ENCODE peak calls at places on chromosomes 11 and 22, in ten cellular contexts. One of them, this sample, is unnamed.

GRCh38 chr11:32575070-32575469 is 8.6 kb upstream of the EIF3M start:
- DNase-seq in amniotic stem cell: no peak
- DNase-seq in ACHN: no peak
- DNase-seq in GM12892: no peak
- DNase-seq in DMS53: no peak
- DNase-seq in C1 segment of cervical spinal cord: no peak
- DNase-seq in stimulated activated CD8-positive, alpha-beta memory T cell treated with anti-CD3 and anti-CD28 coated beads, Interleukin-2, amount 100 ng/mL, for 48 hours: no peak
- DNase-seq in mesothelial cell of epicardium: no peak
- DNase-seq in activated CD4-positive, alpha-beta T cell treated with anti-CD3 and anti-CD28 coated beads, Interleukin-2, amount 50 U/mL, for 4 hours: no peak
- DNase-seq in activated T-helper 1 cell treated with anti-CD3 and anti-CD28 coated beads, Interleukin-2, amount 50 U/mL, for 16 hours: no peak
- DNase-seq in this sample: no peak

GRCh38 chr11:65381721-65382035 is 768 bp downstream of the SLC25A45 start:
- DNase-seq in amniotic stem cell: no peak
- DNase-seq in ACHN: no peak
- DNase-seq in GM12892: no peak
- DNase-seq in DMS53: no peak
- DNase-seq in C1 segment of cervical spinal cord: no peak
- DNase-seq in stimulated activated CD8-positive, alpha-beta memory T cell treated with anti-CD3 and anti-CD28 coated beads, Interleukin-2, amount 100 ng/mL, for 48 hours: no peak
- DNase-seq in mesothelial cell of epicardium: no peak
- DNase-seq in activated CD4-positive, alpha-beta T cell treated with anti-CD3 and anti-CD28 coated beads, Interleukin-2, amount 50 U/mL, for 4 hours: no peak
- DNase-seq in activated T-helper 1 cell treated with anti-CD3 and anti-CD28 coated beads, Interleukin-2, amount 50 U/mL, for 16 hours: no peak
- DNase-seq in this sample: peak; percentile 80

GRCh38 chr22:37538590-37539357 is 19.6 kb upstream of the CARD10 start:
- DNase-seq in amniotic stem cell: peak; percentile 88
- DNase-seq in ACHN: peak; percentile 89
- DNase-seq in GM12892: peak; percentile 90
- DNase-seq in DMS53: peak; percentile 84
- DNase-seq in C1 segment of cervical spinal cord: peak; percentile 87
- DNase-seq in stimulated activated CD8-positive, alpha-beta memory T cell treated with anti-CD3 and anti-CD28 coated beads, Interleukin-2, amount 100 ng/mL, for 48 hours: peak; percentile 85
- DNase-seq in mesothelial cell of epicardium: peak; percentile 92
- DNase-seq in activated CD4-positive, alpha-beta T cell treated with anti-CD3 and anti-CD28 coated beads, Interleukin-2, amount 50 U/mL, for 4 hours: peak; percentile 87
- DNase-seq in activated T-helper 1 cell treated with anti-CD3 and anti-CD28 coated beads, Interleukin-2, amount 50 U/mL, for 16 hours: peak; percentile 78
- DNase-seq in this sample: peak; percentile 80

GRCh38 chr22:45329536-45329936 is 19.8 kb downstream of the FAM118A start:
- DNase-seq in amniotic stem cell: no peak
- DNase-seq in ACHN: no peak
- DNase-seq in GM12892: no peak
- DNase-seq in DMS53: no peak
- DNase-seq in C1 segment of cervical spinal cord: peak; percentile 67
- DNase-seq in stimulated activated CD8-positive, alpha-beta memory T cell treated with anti-CD3 and anti-CD28 coated beads, Interleukin-2, amount 100 ng/mL, for 48 hours: no peak
- DNase-seq in mesothelial cell of epicardium: no peak
- DNase-seq in activated CD4-positive, alpha-beta T cell treated with anti-CD3 and anti-CD28 coated beads, Interleukin-2, amount 50 U/mL, for 4 hours: no peak
- DNase-seq in activated T-helper 1 cell treated with anti-CD3 and anti-CD28 coated beads, Interleukin-2, amount 50 U/mL, for 16 hours: no peak
- DNase-seq in this sample: no peak

GRCh38 chr22:32490279-32490678 is 15.7 kb downstream of the FBXO7 start:
- DNase-seq in amniotic stem cell: no peak
- DNase-seq in ACHN: no peak
- DNase-seq in GM12892: no peak
- DNase-seq in DMS53: no peak
- DNase-seq in C1 segment of cervical spinal cord: no peak
- DNase-seq in stimulated activated CD8-positive, alpha-beta memory T cell treated with anti-CD3 and anti-CD28 coated beads, Interleukin-2, amount 100 ng/mL, for 48 hours: no peak
- DNase-seq in mesothelial cell of epicardium: no peak
- DNase-seq in activated CD4-positive, alpha-beta T cell treated with anti-CD3 and anti-CD28 coated beads, Interleukin-2, amount 50 U/mL, for 4 hours: no peak
- DNase-seq in activated T-helper 1 cell treated with anti-CD3 and anti-CD28 coated beads, Interleukin-2, amount 50 U/mL, for 16 hours: no peak
- DNase-seq in this sample: no peak

GRCh38 chr11:113579292-113579940 is 104.2 kb upstream of the DRD2 start:
- DNase-seq in amniotic stem cell: no peak
- DNase-seq in ACHN: no peak
- DNase-seq in GM12892: no peak
- DNase-seq in DMS53: no peak
- DNase-seq in C1 segment of cervical spinal cord: no peak
- DNase-seq in stimulated activated CD8-positive, alpha-beta memory T cell treated with anti-CD3 and anti-CD28 coated beads, Interleukin-2, amount 100 ng/mL, for 48 hours: no peak
- DNase-seq in mesothelial cell of epicardium: no peak
- DNase-seq in activated CD4-positive, alpha-beta T cell treated with anti-CD3 and anti-CD28 coated beads, Interleukin-2, amount 50 U/mL, for 4 hours: no peak
- DNase-seq in activated T-helper 1 cell treated with anti-CD3 and anti-CD28 coated beads, Interleukin-2, amount 50 U/mL, for 16 hours: no peak
- DNase-seq in this sample: no peak

GRCh38 chr11:66856496-66857233 is at the start of gene LRFN4:
- DNase-seq in amniotic stem cell: no peak
- DNase-seq in ACHN: peak; percentile 30
- DNase-seq in GM12892: peak; percentile 78
- DNase-seq in DMS53: peak; percentile 91
- DNase-seq in C1 segment of cervical spinal cord: peak; percentile 75
- DNase-seq in stimulated activated CD8-positive, alpha-beta memory T cell treated with anti-CD3 and anti-CD28 coated beads, Interleukin-2, amount 100 ng/mL, for 48 hours: no peak
- DNase-seq in mesothelial cell of epicardium: peak; percentile 80
- DNase-seq in activated CD4-positive, alpha-beta T cell treated with anti-CD3 and anti-CD28 coated beads, Interleukin-2, amount 50 U/mL, for 4 hours: peak; percentile 58
- DNase-seq in activated T-helper 1 cell treated with anti-CD3 and anti-CD28 coated beads, Interleukin-2, amount 50 U/mL, for 16 hours: peak; percentile 32
- DNase-seq in this sample: no peak

GRCh38 chr11:115458877-115459276 is 45.3 kb downstream of the CADM1 start:
- DNase-seq in amniotic stem cell: no peak
- DNase-seq in ACHN: no peak
- DNase-seq in GM12892: no peak
- DNase-seq in DMS53: peak; percentile 29
- DNase-seq in C1 segment of cervical spinal cord: no peak
- DNase-seq in stimulated activated CD8-positive, alpha-beta memory T cell treated with anti-CD3 and anti-CD28 coated beads, Interleukin-2, amount 100 ng/mL, for 48 hours: no peak
- DNase-seq in mesothelial cell of epicardium: no peak
- DNase-seq in activated CD4-positive, alpha-beta T cell treated with anti-CD3 and anti-CD28 coated beads, Interleukin-2, amount 50 U/mL, for 4 hours: no peak
- DNase-seq in activated T-helper 1 cell treated with anti-CD3 and anti-CD28 coated beads, Interleukin-2, amount 50 U/mL, for 16 hours: no peak
- DNase-seq in this sample: peak; percentile 58

GRCh38 chr11:87879118-87879517 is 296.1 kb downstream of the RAB38 start:
- DNase-seq in amniotic stem cell: no peak
- DNase-seq in ACHN: no peak
- DNase-seq in GM12892: no peak
- DNase-seq in DMS53: no peak
- DNase-seq in C1 segment of cervical spinal cord: no peak
- DNase-seq in stimulated activated CD8-positive, alpha-beta memory T cell treated with anti-CD3 and anti-CD28 coated beads, Interleukin-2, amount 100 ng/mL, for 48 hours: no peak
- DNase-seq in mesothelial cell of epicardium: no peak
- DNase-seq in activated CD4-positive, alpha-beta T cell treated with anti-CD3 and anti-CD28 coated beads, Interleukin-2, amount 50 U/mL, for 4 hours: no peak
- DNase-seq in activated T-helper 1 cell treated with anti-CD3 and anti-CD28 coated beads, Interleukin-2, amount 50 U/mL, for 16 hours: no peak
- DNase-seq in this sample: no peak

GRCh38 chr11:130633466-130633865 is 185.0 kb downstream of the ADAMTS15 start:
- DNase-seq in amniotic stem cell: no peak
- DNase-seq in ACHN: peak; percentile 7
- DNase-seq in GM12892: no peak
- DNase-seq in DMS53: no peak
- DNase-seq in C1 segment of cervical spinal cord: no peak
- DNase-seq in stimulated activated CD8-positive, alpha-beta memory T cell treated with anti-CD3 and anti-CD28 coated beads, Interleukin-2, amount 100 ng/mL, for 48 hours: no peak
- DNase-seq in mesothelial cell of epicardium: no peak
- DNase-seq in activated CD4-positive, alpha-beta T cell treated with anti-CD3 and anti-CD28 coated beads, Interleukin-2, amount 50 U/mL, for 4 hours: no peak
- DNase-seq in activated T-helper 1 cell treated with anti-CD3 and anti-CD28 coated beads, Interleukin-2, amount 50 U/mL, for 16 hours: no peak
- DNase-seq in this sample: peak; percentile 59

GRCh38 chr11:86134580-86135318 is 65.9 kb upstream of the PICALM start:
- DNase-seq in amniotic stem cell: no peak
- DNase-seq in ACHN: no peak
- DNase-seq in GM12892: no peak
- DNase-seq in DMS53: no peak
- DNase-seq in C1 segment of cervical spinal cord: no peak
- DNase-seq in stimulated activated CD8-positive, alpha-beta memory T cell treated with anti-CD3 and anti-CD28 coated beads, Interleukin-2, amount 100 ng/mL, for 48 hours: no peak
- DNase-seq in mesothelial cell of epicardium: no peak
- DNase-seq in activated CD4-positive, alpha-beta T cell treated with anti-CD3 and anti-CD28 coated beads, Interleukin-2, amount 50 U/mL, for 4 hours: no peak
- DNase-seq in activated T-helper 1 cell treated with anti-CD3 and anti-CD28 coated beads, Interleukin-2, amount 50 U/mL, for 16 hours: no peak
- DNase-seq in this sample: no peak

GRCh38 chr11:71787014-71787823 is 45.8 kb upstream of the DEFB108B start:
- DNase-seq in amniotic stem cell: peak; percentile 96
- DNase-seq in ACHN: peak; percentile 95
- DNase-seq in GM12892: peak; percentile 70
- DNase-seq in DMS53: peak; percentile 100
- DNase-seq in C1 segment of cervical spinal cord: peak; percentile 93
- DNase-seq in stimulated activated CD8-positive, alpha-beta memory T cell treated with anti-CD3 and anti-CD28 coated beads, Interleukin-2, amount 100 ng/mL, for 48 hours: peak; percentile 99
- DNase-seq in mesothelial cell of epicardium: peak; percentile 99
- DNase-seq in activated CD4-positive, alpha-beta T cell treated with anti-CD3 and anti-CD28 coated beads, Interleukin-2, amount 50 U/mL, for 4 hours: peak; percentile 99
- DNase-seq in activated T-helper 1 cell treated with anti-CD3 and anti-CD28 coated beads, Interleukin-2, amount 50 U/mL, for 16 hours: peak; percentile 96
- DNase-seq in this sample: peak; percentile 94

GRCh38 chr11:117097567-117098268 is 510 bp downstream of the SIK3 start:
- DNase-seq in amniotic stem cell: no peak
- DNase-seq in ACHN: peak; percentile 39
- DNase-seq in GM12892: peak; percentile 31
- DNase-seq in DMS53: peak; percentile 71
- DNase-seq in C1 segment of cervical spinal cord: peak; percentile 82
- DNase-seq in stimulated activated CD8-positive, alpha-beta memory T cell treated with anti-CD3 and anti-CD28 coated beads, Interleukin-2, amount 100 ng/mL, for 48 hours: no peak
- DNase-seq in mesothelial cell of epicardium: peak; percentile 64
- DNase-seq in activated CD4-positive, alpha-beta T cell treated with anti-CD3 and anti-CD28 coated beads, Interleukin-2, amount 50 U/mL, for 4 hours: peak; percentile 11
- DNase-seq in activated T-helper 1 cell treated with anti-CD3 and anti-CD28 coated beads, Interleukin-2, amount 50 U/mL, for 16 hours: no peak
- DNase-seq in this sample: no peak

GRCh38 chr11:79400717-79401330 is 40.0 kb downstream of the TENM4 start:
- DNase-seq in amniotic stem cell: no peak
- DNase-seq in ACHN: peak; percentile 61
- DNase-seq in GM12892: no peak
- DNase-seq in DMS53: peak; percentile 93
- DNase-seq in C1 segment of cervical spinal cord: no peak
- DNase-seq in stimulated activated CD8-positive, alpha-beta memory T cell treated with anti-CD3 and anti-CD28 coated beads, Interleukin-2, amount 100 ng/mL, for 48 hours: no peak
- DNase-seq in mesothelial cell of epicardium: no peak
- DNase-seq in activated CD4-positive, alpha-beta T cell treated with anti-CD3 and anti-CD28 coated beads, Interleukin-2, amount 50 U/mL, for 4 hours: no peak
- DNase-seq in activated T-helper 1 cell treated with anti-CD3 and anti-CD28 coated beads, Interleukin-2, amount 50 U/mL, for 16 hours: no peak
- DNase-seq in this sample: no peak

GRCh38 chr11:44609783-44610155 is 44.3 kb downstream of the CD82 start:
- DNase-seq in amniotic stem cell: no peak
- DNase-seq in ACHN: no peak
- DNase-seq in GM12892: no peak
- DNase-seq in DMS53: no peak
- DNase-seq in C1 segment of cervical spinal cord: no peak
- DNase-seq in stimulated activated CD8-positive, alpha-beta memory T cell treated with anti-CD3 and anti-CD28 coated beads, Interleukin-2, amount 100 ng/mL, for 48 hours: no peak
- DNase-seq in mesothelial cell of epicardium: no peak
- DNase-seq in activated CD4-positive, alpha-beta T cell treated with anti-CD3 and anti-CD28 coated beads, Interleukin-2, amount 50 U/mL, for 4 hours: no peak
- DNase-seq in activated T-helper 1 cell treated with anti-CD3 and anti-CD28 coated beads, Interleukin-2, amount 50 U/mL, for 16 hours: no peak
- DNase-seq in this sample: no peak

GRCh38 chr11:122207505-122207904 is 91.5 kb upstream of the BLID start:
- DNase-seq in amniotic stem cell: peak; percentile 59
- DNase-seq in ACHN: no peak
- DNase-seq in GM12892: no peak
- DNase-seq in DMS53: no peak
- DNase-seq in C1 segment of cervical spinal cord: peak; percentile 51
- DNase-seq in stimulated activated CD8-positive, alpha-beta memory T cell treated with anti-CD3 and anti-CD28 coated beads, Interleukin-2, amount 100 ng/mL, for 48 hours: no peak
- DNase-seq in mesothelial cell of epicardium: no peak
- DNase-seq in activated CD4-positive, alpha-beta T cell treated with anti-CD3 and anti-CD28 coated beads, Interleukin-2, amount 50 U/mL, for 4 hours: no peak
- DNase-seq in activated T-helper 1 cell treated with anti-CD3 and anti-CD28 coated beads, Interleukin-2, amount 50 U/mL, for 16 hours: no peak
- DNase-seq in this sample: peak; percentile 85

GRCh38 chr11:63445720-63446119 is 45.2 kb downstream of the PLAAT5 start:
- DNase-seq in amniotic stem cell: no peak
- DNase-seq in ACHN: no peak
- DNase-seq in GM12892: no peak
- DNase-seq in DMS53: no peak
- DNase-seq in C1 segment of cervical spinal cord: no peak
- DNase-seq in stimulated activated CD8-positive, alpha-beta memory T cell treated with anti-CD3 and anti-CD28 coated beads, Interleukin-2, amount 100 ng/mL, for 48 hours: no peak
- DNase-seq in mesothelial cell of epicardium: no peak
- DNase-seq in activated CD4-positive, alpha-beta T cell treated with anti-CD3 and anti-CD28 coated beads, Interleukin-2, amount 50 U/mL, for 4 hours: no peak
- DNase-seq in activated T-helper 1 cell treated with anti-CD3 and anti-CD28 coated beads, Interleukin-2, amount 50 U/mL, for 16 hours: no peak
- DNase-seq in this sample: peak; percentile 43

GRCh38 chr11:63613517-63614135 is 607 bp downstream of the PLAAT3 start:
- DNase-seq in amniotic stem cell: no peak
- DNase-seq in ACHN: peak; percentile 55
- DNase-seq in GM12892: no peak
- DNase-seq in DMS53: peak; percentile 64
- DNase-seq in C1 segment of cervical spinal cord: peak; percentile 84
- DNase-seq in stimulated activated CD8-positive, alpha-beta memory T cell treated with anti-CD3 and anti-CD28 coated beads, Interleukin-2, amount 100 ng/mL, for 48 hours: no peak
- DNase-seq in mesothelial cell of epicardium: peak; percentile 45
- DNase-seq in activated CD4-positive, alpha-beta T cell treated with anti-CD3 and anti-CD28 coated beads, Interleukin-2, amount 50 U/mL, for 4 hours: peak; percentile 19
- DNase-seq in activated T-helper 1 cell treated with anti-CD3 and anti-CD28 coated beads, Interleukin-2, amount 50 U/mL, for 16 hours: no peak
- DNase-seq in this sample: no peak

GRCh38 chr11:47186937-47187681 is 875 bp upstream of the PACSIN3 start:
- DNase-seq in amniotic stem cell: no peak
- DNase-seq in ACHN: peak; percentile 62
- DNase-seq in GM12892: peak; percentile 58
- DNase-seq in DMS53: peak; percentile 52
- DNase-seq in C1 segment of cervical spinal cord: no peak
- DNase-seq in stimulated activated CD8-positive, alpha-beta memory T cell treated with anti-CD3 and anti-CD28 coated beads, Interleukin-2, amount 100 ng/mL, for 48 hours: peak; percentile 34
- DNase-seq in mesothelial cell of epicardium: peak; percentile 55
- DNase-seq in activated CD4-positive, alpha-beta T cell treated with anti-CD3 and anti-CD28 coated beads, Interleukin-2, amount 50 U/mL, for 4 hours: peak; percentile 56
- DNase-seq in activated T-helper 1 cell treated with anti-CD3 and anti-CD28 coated beads, Interleukin-2, amount 50 U/mL, for 16 hours: no peak
- DNase-seq in this sample: peak; percentile 30

GRCh38 chr22:43014062-43014875 is 680 bp downstream of the PACSIN2 start:
- DNase-seq in amniotic stem cell: no peak
- DNase-seq in ACHN: peak; percentile 43
- DNase-seq in GM12892: peak; percentile 56
- DNase-seq in DMS53: peak; percentile 64
- DNase-seq in C1 segment of cervical spinal cord: peak; percentile 48
- DNase-seq in stimulated activated CD8-positive, alpha-beta memory T cell treated with anti-CD3 and anti-CD28 coated beads, Interleukin-2, amount 100 ng/mL, for 48 hours: no peak
- DNase-seq in mesothelial cell of epicardium: peak; percentile 54
- DNase-seq in activated CD4-positive, alpha-beta T cell treated with anti-CD3 and anti-CD28 coated beads, Interleukin-2, amount 50 U/mL, for 4 hours: peak; percentile 16
- DNase-seq in activated T-helper 1 cell treated with anti-CD3 and anti-CD28 coated beads, Interleukin-2, amount 50 U/mL, for 16 hours: no peak
- DNase-seq in this sample: no peak

GRCh38 chr11:66326261-66327111 is 9.6 kb upstream of the CD248 start:
- DNase-seq in amniotic stem cell: no peak
- DNase-seq in ACHN: no peak
- DNase-seq in GM12892: no peak
- DNase-seq in DMS53: no peak
- DNase-seq in C1 segment of cervical spinal cord: no peak
- DNase-seq in stimulated activated CD8-positive, alpha-beta memory T cell treated with anti-CD3 and anti-CD28 coated beads, Interleukin-2, amount 100 ng/mL, for 48 hours: no peak
- DNase-seq in mesothelial cell of epicardium: no peak
- DNase-seq in activated CD4-positive, alpha-beta T cell treated with anti-CD3 and anti-CD28 coated beads, Interleukin-2, amount 50 U/mL, for 4 hours: no peak
- DNase-seq in activated T-helper 1 cell treated with anti-CD3 and anti-CD28 coated beads, Interleukin-2, amount 50 U/mL, for 16 hours: no peak
- DNase-seq in this sample: no peak

GRCh38 chr11:118947999-118948398 is 8.1 kb upstream of the UPK2 start:
- DNase-seq in amniotic stem cell: no peak
- DNase-seq in ACHN: no peak
- DNase-seq in GM12892: no peak
- DNase-seq in DMS53: no peak
- DNase-seq in C1 segment of cervical spinal cord: no peak
- DNase-seq in stimulated activated CD8-positive, alpha-beta memory T cell treated with anti-CD3 and anti-CD28 coated beads, Interleukin-2, amount 100 ng/mL, for 48 hours: no peak
- DNase-seq in mesothelial cell of epicardium: no peak
- DNase-seq in activated CD4-positive, alpha-beta T cell treated with anti-CD3 and anti-CD28 coated beads, Interleukin-2, amount 50 U/mL, for 4 hours: no peak
- DNase-seq in activated T-helper 1 cell treated with anti-CD3 and anti-CD28 coated beads, Interleukin-2, amount 50 U/mL, for 16 hours: no peak
- DNase-seq in this sample: no peak

GRCh38 chr11:102047305-102047924 is at the start of gene CFAP300:
- DNase-seq in amniotic stem cell: peak; percentile 47
- DNase-seq in ACHN: peak; percentile 73
- DNase-seq in GM12892: peak; percentile 19
- DNase-seq in DMS53: peak; percentile 95
- DNase-seq in C1 segment of cervical spinal cord: peak; percentile 22
- DNase-seq in stimulated activated CD8-positive, alpha-beta memory T cell treated with anti-CD3 and anti-CD28 coated beads, Interleukin-2, amount 100 ng/mL, for 48 hours: peak; percentile 48
- DNase-seq in mesothelial cell of epicardium: peak; percentile 60
- DNase-seq in activated CD4-positive, alpha-beta T cell treated with anti-CD3 and anti-CD28 coated beads, Interleukin-2, amount 50 U/mL, for 4 hours: peak; percentile 12
- DNase-seq in activated T-helper 1 cell treated with anti-CD3 and anti-CD28 coated beads, Interleukin-2, amount 50 U/mL, for 16 hours: no peak
- DNase-seq in this sample: peak; percentile 52

GRCh38 chr22:23079814-23080521 is 9.6 kb downstream of the GNAZ start:
- DNase-seq in amniotic stem cell: no peak
- DNase-seq in ACHN: no peak
- DNase-seq in GM12892: no peak
- DNase-seq in DMS53: no peak
- DNase-seq in C1 segment of cervical spinal cord: no peak
- DNase-seq in stimulated activated CD8-positive, alpha-beta memory T cell treated with anti-CD3 and anti-CD28 coated beads, Interleukin-2, amount 100 ng/mL, for 48 hours: no peak
- DNase-seq in mesothelial cell of epicardium: no peak
- DNase-seq in activated CD4-positive, alpha-beta T cell treated with anti-CD3 and anti-CD28 coated beads, Interleukin-2, amount 50 U/mL, for 4 hours: no peak
- DNase-seq in activated T-helper 1 cell treated with anti-CD3 and anti-CD28 coated beads, Interleukin-2, amount 50 U/mL, for 16 hours: no peak
- DNase-seq in this sample: no peak

GRCh38 chr11:123020968-123021367 is 39.3 kb upstream of the BSX start:
- DNase-seq in amniotic stem cell: peak; percentile 34
- DNase-seq in ACHN: peak; percentile 56
- DNase-seq in GM12892: peak; percentile 37
- DNase-seq in DMS53: peak; percentile 78
- DNase-seq in C1 segment of cervical spinal cord: no peak
- DNase-seq in stimulated activated CD8-positive, alpha-beta memory T cell treated with anti-CD3 and anti-CD28 coated beads, Interleukin-2, amount 100 ng/mL, for 48 hours: no peak
- DNase-seq in mesothelial cell of epicardium: no peak
- DNase-seq in activated CD4-positive, alpha-beta T cell treated with anti-CD3 and anti-CD28 coated beads, Interleukin-2, amount 50 U/mL, for 4 hours: peak; percentile 7
- DNase-seq in activated T-helper 1 cell treated with anti-CD3 and anti-CD28 coated beads, Interleukin-2, amount 50 U/mL, for 16 hours: no peak
- DNase-seq in this sample: peak; percentile 19

GRCh38 chr11:106276859-106277436 is 199.5 kb downstream of the AASDHPPT start:
- DNase-seq in amniotic stem cell: no peak
- DNase-seq in ACHN: peak; percentile 21
- DNase-seq in GM12892: no peak
- DNase-seq in DMS53: peak; percentile 50
- DNase-seq in C1 segment of cervical spinal cord: no peak
- DNase-seq in stimulated activated CD8-positive, alpha-beta memory T cell treated with anti-CD3 and anti-CD28 coated beads, Interleukin-2, amount 100 ng/mL, for 48 hours: no peak
- DNase-seq in mesothelial cell of epicardium: no peak
- DNase-seq in activated CD4-positive, alpha-beta T cell treated with anti-CD3 and anti-CD28 coated beads, Interleukin-2, amount 50 U/mL, for 4 hours: no peak
- DNase-seq in activated T-helper 1 cell treated with anti-CD3 and anti-CD28 coated beads, Interleukin-2, amount 50 U/mL, for 16 hours: no peak
- DNase-seq in this sample: peak; percentile 36

GRCh38 chr22:32336185-32336603 is 21.5 kb upstream of the RFPL3 start:
- DNase-seq in amniotic stem cell: no peak
- DNase-seq in ACHN: no peak
- DNase-seq in GM12892: no peak
- DNase-seq in DMS53: no peak
- DNase-seq in C1 segment of cervical spinal cord: no peak
- DNase-seq in stimulated activated CD8-positive, alpha-beta memory T cell treated with anti-CD3 and anti-CD28 coated beads, Interleukin-2, amount 100 ng/mL, for 48 hours: no peak
- DNase-seq in mesothelial cell of epicardium: no peak
- DNase-seq in activated CD4-positive, alpha-beta T cell treated with anti-CD3 and anti-CD28 coated beads, Interleukin-2, amount 50 U/mL, for 4 hours: no peak
- DNase-seq in activated T-helper 1 cell treated with anti-CD3 and anti-CD28 coated beads, Interleukin-2, amount 50 U/mL, for 16 hours: no peak
- DNase-seq in this sample: peak; percentile 3

GRCh38 chr22:46377566-46378498 is 42.3 kb downstream of the TRMU start:
- DNase-seq in amniotic stem cell: no peak
- DNase-seq in ACHN: peak; percentile 90
- DNase-seq in GM12892: no peak
- DNase-seq in DMS53: peak; percentile 97
- DNase-seq in C1 segment of cervical spinal cord: no peak
- DNase-seq in stimulated activated CD8-positive, alpha-beta memory T cell treated with anti-CD3 and anti-CD28 coated beads, Interleukin-2, amount 100 ng/mL, for 48 hours: no peak
- DNase-seq in mesothelial cell of epicardium: no peak
- DNase-seq in activated CD4-positive, alpha-beta T cell treated with anti-CD3 and anti-CD28 coated beads, Interleukin-2, amount 50 U/mL, for 4 hours: no peak
- DNase-seq in activated T-helper 1 cell treated with anti-CD3 and anti-CD28 coated beads, Interleukin-2, amount 50 U/mL, for 16 hours: no peak
- DNase-seq in this sample: peak; percentile 43

This sample was measured in astrocyte.